ENCODE peak calls at places on chromosome 11, in ten cellular contexts. One of them, this sample, is unnamed.

GRCh38 chr11:32713496-32713895 is 81.0 kb downstream of the CCDC73 start:
- DNase-seq in DMS153: no peak
- DNase-seq in HTR-8/SVneo: no peak
- DNase-seq in effector memory CD4-positive, alpha-beta T cell: no peak
- DNase-seq in mammary epithelial cell: no peak
- DNase-seq in AG04450: no peak
- DNase-seq in KG1: no peak
- DNase-seq in GM03348: no peak
- DNase-seq in stimulated activated CD8-positive, alpha-beta memory T cell treated with anti-CD3 and anti-CD28 coated beads, Interleukin-2, amount 100 ng/mL, for 1 hour: no peak
- DNase-seq in lower lobe of right lung: no peak
- DNase-seq in this sample: no peak

GRCh38 chr11:118998822-118999221 is 884 bp downstream of the CENATAC start:
- DNase-seq in DMS153: no peak
- DNase-seq in HTR-8/SVneo: peak; percentile 73
- DNase-seq in effector memory CD4-positive, alpha-beta T cell: no peak
- DNase-seq in mammary epithelial cell: peak; percentile 80
- DNase-seq in AG04450: peak; percentile 27
- DNase-seq in KG1: no peak
- DNase-seq in GM03348: peak; percentile 65
- DNase-seq in stimulated activated CD8-positive, alpha-beta memory T cell treated with anti-CD3 and anti-CD28 coated beads, Interleukin-2, amount 100 ng/mL, for 1 hour: no peak
- DNase-seq in lower lobe of right lung: no peak
- DNase-seq in this sample: no peak

GRCh38 chr11:17786824-17787525 is 52.4 kb downstream of the KCNC1 start:
- DNase-seq in DMS153: no peak
- DNase-seq in HTR-8/SVneo: peak; percentile 64
- DNase-seq in effector memory CD4-positive, alpha-beta T cell: no peak
- DNase-seq in mammary epithelial cell: peak; percentile 85
- DNase-seq in AG04450: peak; percentile 77
- DNase-seq in KG1: no peak
- DNase-seq in GM03348: peak; percentile 86
- DNase-seq in stimulated activated CD8-positive, alpha-beta memory T cell treated with anti-CD3 and anti-CD28 coated beads, Interleukin-2, amount 100 ng/mL, for 1 hour: no peak
- DNase-seq in lower lobe of right lung: no peak
- DNase-seq in this sample: peak; percentile 41

GRCh38 chr11:72037554-72038311 is 39.0 kb downstream of the IL18BP start:
- DNase-seq in DMS153: no peak
- DNase-seq in HTR-8/SVneo: no peak
- DNase-seq in effector memory CD4-positive, alpha-beta T cell: no peak
- DNase-seq in mammary epithelial cell: peak; percentile 26
- DNase-seq in AG04450: no peak
- DNase-seq in KG1: no peak
- DNase-seq in GM03348: no peak
- DNase-seq in stimulated activated CD8-positive, alpha-beta memory T cell treated with anti-CD3 and anti-CD28 coated beads, Interleukin-2, amount 100 ng/mL, for 1 hour: no peak
- DNase-seq in lower lobe of right lung: no peak
- DNase-seq in this sample: no peak

GRCh38 chr11:28284206-28284605 is 176.0 kb downstream of the METTL15 start:
- DNase-seq in DMS153: no peak
- DNase-seq in HTR-8/SVneo: no peak
- DNase-seq in effector memory CD4-positive, alpha-beta T cell: no peak
- DNase-seq in mammary epithelial cell: no peak
- DNase-seq in AG04450: no peak
- DNase-seq in KG1: no peak
- DNase-seq in GM03348: no peak
- DNase-seq in stimulated activated CD8-positive, alpha-beta memory T cell treated with anti-CD3 and anti-CD28 coated beads, Interleukin-2, amount 100 ng/mL, for 1 hour: no peak
- DNase-seq in lower lobe of right lung: no peak
- DNase-seq in this sample: no peak

GRCh38 chr11:18011633-18012313 is 1.1 kb downstream of the SERGEF start:
- DNase-seq in DMS153: no peak
- DNase-seq in HTR-8/SVneo: no peak
- DNase-seq in effector memory CD4-positive, alpha-beta T cell: no peak
- DNase-seq in mammary epithelial cell: no peak
- DNase-seq in AG04450: no peak
- DNase-seq in KG1: no peak
- DNase-seq in GM03348: no peak
- DNase-seq in stimulated activated CD8-positive, alpha-beta memory T cell treated with anti-CD3 and anti-CD28 coated beads, Interleukin-2, amount 100 ng/mL, for 1 hour: no peak
- DNase-seq in lower lobe of right lung: no peak
- DNase-seq in this sample: no peak

GRCh38 chr11:81573367-81573766 is 1160.3 kb downstream of the FAM181B start:
- DNase-seq in DMS153: no peak
- DNase-seq in HTR-8/SVneo: no peak
- DNase-seq in effector memory CD4-positive, alpha-beta T cell: no peak
- DNase-seq in mammary epithelial cell: no peak
- DNase-seq in AG04450: no peak
- DNase-seq in KG1: no peak
- DNase-seq in GM03348: no peak
- DNase-seq in stimulated activated CD8-positive, alpha-beta memory T cell treated with anti-CD3 and anti-CD28 coated beads, Interleukin-2, amount 100 ng/mL, for 1 hour: no peak
- DNase-seq in lower lobe of right lung: no peak
- DNase-seq in this sample: no peak

GRCh38 chr11:34650528-34650927 is 29.6 kb downstream of the EHF start:
- DNase-seq in DMS153: no peak
- DNase-seq in HTR-8/SVneo: no peak
- DNase-seq in effector memory CD4-positive, alpha-beta T cell: peak; percentile 48
- DNase-seq in mammary epithelial cell: peak; percentile 49
- DNase-seq in AG04450: no peak
- DNase-seq in KG1: peak; percentile 81
- DNase-seq in GM03348: no peak
- DNase-seq in stimulated activated CD8-positive, alpha-beta memory T cell treated with anti-CD3 and anti-CD28 coated beads, Interleukin-2, amount 100 ng/mL, for 1 hour: peak; percentile 32
- DNase-seq in lower lobe of right lung: no peak
- DNase-seq in this sample: no peak

GRCh38 chr11:85955531-85955930 is 100.3 kb downstream of the CCDC83 start:
- DNase-seq in DMS153: no peak
- DNase-seq in HTR-8/SVneo: no peak
- DNase-seq in effector memory CD4-positive, alpha-beta T cell: no peak
- DNase-seq in mammary epithelial cell: no peak
- DNase-seq in AG04450: peak; percentile 39
- DNase-seq in KG1: no peak
- DNase-seq in GM03348: peak; percentile 67
- DNase-seq in stimulated activated CD8-positive, alpha-beta memory T cell treated with anti-CD3 and anti-CD28 coated beads, Interleukin-2, amount 100 ng/mL, for 1 hour: no peak
- DNase-seq in lower lobe of right lung: no peak
- DNase-seq in this sample: no peak

GRCh38 chr11:46160100-46160499 is 38.8 kb upstream of the PHF21A start:
- DNase-seq in DMS153: no peak
- DNase-seq in HTR-8/SVneo: no peak
- DNase-seq in effector memory CD4-positive, alpha-beta T cell: no peak
- DNase-seq in mammary epithelial cell: no peak
- DNase-seq in AG04450: no peak
- DNase-seq in KG1: no peak
- DNase-seq in GM03348: no peak
- DNase-seq in stimulated activated CD8-positive, alpha-beta memory T cell treated with anti-CD3 and anti-CD28 coated beads, Interleukin-2, amount 100 ng/mL, for 1 hour: no peak
- DNase-seq in lower lobe of right lung: no peak
- DNase-seq in this sample: no peak

GRCh38 chr11:65373839-65374580 is 8.4 kb downstream of the SLC25A45 start:
- DNase-seq in DMS153: no peak
- DNase-seq in HTR-8/SVneo: no peak
- DNase-seq in effector memory CD4-positive, alpha-beta T cell: no peak
- DNase-seq in mammary epithelial cell: peak; percentile 24
- DNase-seq in AG04450: no peak
- DNase-seq in KG1: no peak
- DNase-seq in GM03348: no peak
- DNase-seq in stimulated activated CD8-positive, alpha-beta memory T cell treated with anti-CD3 and anti-CD28 coated beads, Interleukin-2, amount 100 ng/mL, for 1 hour: no peak
- DNase-seq in lower lobe of right lung: no peak
- DNase-seq in this sample: no peak

GRCh38 chr11:28463826-28464225 is 355.6 kb downstream of the METTL15 start:
- DNase-seq in DMS153: no peak
- DNase-seq in HTR-8/SVneo: no peak
- DNase-seq in effector memory CD4-positive, alpha-beta T cell: no peak
- DNase-seq in mammary epithelial cell: no peak
- DNase-seq in AG04450: peak; percentile 88
- DNase-seq in KG1: no peak
- DNase-seq in GM03348: no peak
- DNase-seq in stimulated activated CD8-positive, alpha-beta memory T cell treated with anti-CD3 and anti-CD28 coated beads, Interleukin-2, amount 100 ng/mL, for 1 hour: no peak
- DNase-seq in lower lobe of right lung: no peak
- DNase-seq in this sample: no peak

GRCh38 chr11:69567951-69568808 is 72.8 kb upstream of the CCND1 start:
- DNase-seq in DMS153: no peak
- DNase-seq in HTR-8/SVneo: peak; percentile 76
- DNase-seq in effector memory CD4-positive, alpha-beta T cell: no peak
- DNase-seq in mammary epithelial cell: peak; percentile 19
- DNase-seq in AG04450: no peak
- DNase-seq in KG1: no peak
- DNase-seq in GM03348: peak; percentile 61
- DNase-seq in stimulated activated CD8-positive, alpha-beta memory T cell treated with anti-CD3 and anti-CD28 coated beads, Interleukin-2, amount 100 ng/mL, for 1 hour: no peak
- DNase-seq in lower lobe of right lung: no peak
- DNase-seq in this sample: no peak

GRCh38 chr11:94132152-94132558 is 3.5 kb downstream of the PANX1 start:
- DNase-seq in DMS153: no peak
- DNase-seq in HTR-8/SVneo: peak; percentile 51
- DNase-seq in effector memory CD4-positive, alpha-beta T cell: no peak
- DNase-seq in mammary epithelial cell: peak; percentile 92
- DNase-seq in AG04450: peak; percentile 77
- DNase-seq in KG1: no peak
- DNase-seq in GM03348: peak; percentile 34
- DNase-seq in stimulated activated CD8-positive, alpha-beta memory T cell treated with anti-CD3 and anti-CD28 coated beads, Interleukin-2, amount 100 ng/mL, for 1 hour: no peak
- DNase-seq in lower lobe of right lung: no peak
- DNase-seq in this sample: no peak

GRCh38 chr11:34214961-34215805 is 109.8 kb downstream of the NAT10 start:
- DNase-seq in DMS153: no peak
- DNase-seq in HTR-8/SVneo: no peak
- DNase-seq in effector memory CD4-positive, alpha-beta T cell: no peak
- DNase-seq in mammary epithelial cell: peak; percentile 97
- DNase-seq in AG04450: no peak
- DNase-seq in KG1: no peak
- DNase-seq in GM03348: peak; percentile 52
- DNase-seq in stimulated activated CD8-positive, alpha-beta memory T cell treated with anti-CD3 and anti-CD28 coated beads, Interleukin-2, amount 100 ng/mL, for 1 hour: peak; percentile 19
- DNase-seq in lower lobe of right lung: no peak
- DNase-seq in this sample: peak; percentile 30

GRCh38 chr11:37505406-37505805 is 907.4 kb upstream of the RAG2 start:
- DNase-seq in DMS153: no peak
- DNase-seq in HTR-8/SVneo: no peak
- DNase-seq in effector memory CD4-positive, alpha-beta T cell: no peak
- DNase-seq in mammary epithelial cell: peak; percentile 62
- DNase-seq in AG04450: no peak
- DNase-seq in KG1: no peak
- DNase-seq in GM03348: no peak
- DNase-seq in stimulated activated CD8-positive, alpha-beta memory T cell treated with anti-CD3 and anti-CD28 coated beads, Interleukin-2, amount 100 ng/mL, for 1 hour: no peak
- DNase-seq in lower lobe of right lung: no peak
- DNase-seq in this sample: no peak

GRCh38 chr11:76659672-76660532 is 10.6 kb downstream of the LRRC32 start:
- DNase-seq in DMS153: no peak
- DNase-seq in HTR-8/SVneo: no peak
- DNase-seq in effector memory CD4-positive, alpha-beta T cell: no peak
- DNase-seq in mammary epithelial cell: no peak
- DNase-seq in AG04450: no peak
- DNase-seq in KG1: no peak
- DNase-seq in GM03348: no peak
- DNase-seq in stimulated activated CD8-positive, alpha-beta memory T cell treated with anti-CD3 and anti-CD28 coated beads, Interleukin-2, amount 100 ng/mL, for 1 hour: no peak
- DNase-seq in lower lobe of right lung: peak; percentile 34
- DNase-seq in this sample: peak; percentile 80